ENCODE peak calls at places on chromosomes 4 and X, in five cellular contexts. B, A, O, X and Z are unnamed samples.

GRCh38 chr4:152342293-152342692 is 193.6 kb downstream of the FBXW7 start:
- ATAC-seq in X (no peak), O (no peak), A (no peak), B (no peak), Z (no peak)

GRCh38 chr4:122576261-122577188 is 44.3 kb downstream of the IL21 start:
- ATAC-seq in O (no peak), A (no peak), B (peak), X (peak), Z (peak)

GRCh38 chr4:2761035-2761923 is 5.1 kb upstream of the TNIP2 start:
- ATAC-seq in A (peak), B (peak), O (no peak), X (no peak), Z (peak)

GRCh38 chr4:53747401-53747800 is 156.1 kb upstream of the LNX1 start:
- ATAC-seq in B (no peak), X (no peak), O (no peak), A (no peak), Z (no peak)

GRCh38 chr4:76673361-76673760 is 224.6 kb downstream of the SOWAHB start:
- ATAC-seq in O (no peak), X (no peak), A (no peak), B (no peak), Z (no peak)

GRCh38 chrX:41167888-41168287 is 82.6 kb downstream of the USP9X start:
- ATAC-seq in O (no peak), A (no peak), B (no peak), X (no peak), Z (no peak)

GRCh38 chr4:146063143-146063542 is 112.4 kb upstream of the LSM6 start:
- ATAC-seq in X (no peak), O (no peak), A (no peak), B (no peak), Z (no peak)

GRCh38 chrX:120468071-120468470 is 1.0 kb downstream of the LAMP2 start:
- ATAC-seq in B (no peak), X (no peak), O (no peak), A (no peak), Z (no peak)